ENCODE peak calls at places on chromosomes 3 and 15, in eight cellular contexts. B, I, T, V, N, W, J and L are unnamed samples.

GRCh38 chr3:183515968-183516851 is 39.3 kb downstream of the KLHL6 start:
- DNase-seq in V (no peak), J (no peak), N (no peak), W (no peak), I (peak; percentile 73), B (peak; percentile 59), T (no peak), L (no peak)

GRCh38 chr3:150348500-150348899 is 59.6 kb upstream of the TSC22D2 start:
- DNase-seq in B (peak; percentile 29), T (peak; percentile 71), N (no peak), I (no peak), J (peak; percentile 95), W (no peak), V (peak; percentile 92), L (no peak)

GRCh38 chr15:42331235-42331634 is 28.1 kb upstream of the CAPN3 start:
- DNase-seq in W (no peak), T (no peak), J (no peak), B (no peak), V (peak; percentile 27), N (no peak), I (no peak), L (no peak)

GRCh38 chr3:49213998-49214397 is 42.6 kb downstream of the KLHDC8B start:
- DNase-seq in W (no peak), I (no peak), B (no peak), J (no peak), N (no peak), V (no peak), T (no peak), L (no peak)

GRCh38 chr3:169264711-169265110 is 398.8 kb downstream of the MECOM start:
- DNase-seq in T (no peak), V (peak; percentile 64), J (no peak), B (peak; percentile 66), I (no peak), W (no peak), N (no peak), L (no peak)

GRCh38 chr3:46663611-46664135 is 29.8 kb downstream of the ALS2CL start:
- DNase-seq in B (peak; percentile 6), V (peak; percentile 38), N (no peak), T (peak; percentile 49), J (peak; percentile 19), I (no peak), W (no peak), L (no peak)

GRCh38 chr15:92666780-92667179 is 11.2 kb upstream of the FAM174B start:
- DNase-seq in I (no peak), V (no peak), B (peak; percentile 18), T (peak; percentile 75), N (no peak), W (no peak), J (no peak), L (no peak)

GRCh38 chr3:48784426-48785120 is 63.1 kb downstream of the PRKAR2A start:
- DNase-seq in I (no peak), J (peak; percentile 39), V (peak; percentile 88), W (no peak), T (no peak), N (no peak), B (no peak), L (no peak)

GRCh38 chr15:34853001-34853758 is 57.8 kb upstream of the ACTC1 start:
- DNase-seq in V (peak; percentile 31), I (no peak), J (peak; percentile 32), W (no peak), B (no peak), N (no peak), T (no peak), L (no peak)

GRCh38 chr3:45477026-45477725 is 88.8 kb downstream of the LARS2 start:
- DNase-seq in N (no peak), I (no peak), V (peak; percentile 71), T (no peak), J (no peak), B (no peak), W (no peak), L (no peak)

GRCh38 chr3:140091143-140091542 is 156.2 kb downstream of the CLSTN2 start:
- DNase-seq in J (no peak), I (no peak), T (peak; percentile 63), W (no peak), V (peak; percentile 71), B (no peak), N (no peak), L (no peak)

GRCh38 chr3:141388823-141389617 is 20.7 kb downstream of the ZBTB38 start:
- DNase-seq in B (no peak), W (no peak), V (peak; percentile 63), T (no peak), I (peak; percentile 33), N (no peak), J (peak; percentile 59), L (no peak)

GRCh38 chr3:186311431-186311830 is 50.6 kb downstream of the DGKG start:
- DNase-seq in I (no peak), B (no peak), V (no peak), W (no peak), N (no peak), T (no peak), J (no peak), L (no peak)

GRCh38 chr3:71850654-71851053 is 65.7 kb upstream of the PROK2 start:
- DNase-seq in N (no peak), V (no peak), W (no peak), T (no peak), I (no peak), B (no peak), J (no peak), L (no peak)

GRCh38 chr15:99474981-99475753 is 90.6 kb upstream of the MEF2A start:
- DNase-seq in V (no peak), J (no peak), T (peak; percentile 82), I (no peak), N (no peak), W (no peak), B (no peak), L (no peak)

GRCh38 chr15:48507416-48508065 is 138.0 kb downstream of the FBN1 start:
- DNase-seq in J (peak; percentile 76), I (no peak), N (no peak), B (no peak), V (peak; percentile 59), T (no peak), W (no peak), L (no peak)

GRCh38 chr3:55877703-55878102 is 390.6 kb upstream of the WNT5A start:
- DNase-seq in I (no peak), T (no peak), W (no peak), B (no peak), J (no peak), N (no peak), V (no peak), L (no peak)

GRCh38 chr15:92506506-92506905 is 112.8 kb downstream of the ST8SIA2 start:
- DNase-seq in V (no peak), N (no peak), B (no peak), W (no peak), I (no peak), T (no peak), J (no peak), L (no peak)

GRCh38 chr3:157493627-157494550 is 9.3 kb downstream of the VEPH1 start:
- DNase-seq in J (peak; percentile 78), B (no peak), V (peak; percentile 56), W (no peak), N (no peak), I (no peak), T (no peak), L (no peak)

GRCh38 chr3:61771976-61772375 is 210.6 kb downstream of the PTPRG start:
- DNase-seq in V (peak; percentile 2), W (no peak), J (peak; percentile 51), I (no peak), B (no peak), N (no peak), T (no peak), L (no peak)

GRCh38 chr15:36977620-36978610 is 122.4 kb downstream of the MEIS2 start:
- DNase-seq in I (no peak), N (no peak), W (no peak), V (no peak), J (no peak), B (no peak), T (no peak), L (no peak)

GRCh38 chr3:48465531-48466378 is 19.2 kb downstream of the ATRIP start:
- DNase-seq in T (peak; percentile 100), V (peak; percentile 100), J (peak; percentile 100), B (peak; percentile 95), I (peak; percentile 77), N (peak; percentile 99), W (peak; percentile 100), L (peak; percentile 85)

GRCh38 chr15:46265664-46266063 is 630.8 kb downstream of the SQOR start:
- DNase-seq in T (no peak), J (no peak), B (no peak), W (no peak), N (no peak), V (no peak), I (no peak), L (no peak)
- H3K36me3 ChIP-seq in T (no peaks in the 10 kb centered on the region), J (no peaks in the 10 kb centered on the region), B (no peaks in the 10 kb centered on the region), W (no peaks in the 10 kb centered on the region), N (no peaks in the 10 kb centered on the region), V (no peaks in the 10 kb centered on the region), I (no peaks in the 10 kb centered on the region), L (no peaks in the 10 kb centered on the region)

GRCh38 chr3:180196658-180197057 is 159.9 kb upstream of the PEX5L start:
- DNase-seq in V (no peak), J (no peak), N (no peak), I (no peak), T (no peak), W (no peak), B (no peak), L (no peak)

DNA sequence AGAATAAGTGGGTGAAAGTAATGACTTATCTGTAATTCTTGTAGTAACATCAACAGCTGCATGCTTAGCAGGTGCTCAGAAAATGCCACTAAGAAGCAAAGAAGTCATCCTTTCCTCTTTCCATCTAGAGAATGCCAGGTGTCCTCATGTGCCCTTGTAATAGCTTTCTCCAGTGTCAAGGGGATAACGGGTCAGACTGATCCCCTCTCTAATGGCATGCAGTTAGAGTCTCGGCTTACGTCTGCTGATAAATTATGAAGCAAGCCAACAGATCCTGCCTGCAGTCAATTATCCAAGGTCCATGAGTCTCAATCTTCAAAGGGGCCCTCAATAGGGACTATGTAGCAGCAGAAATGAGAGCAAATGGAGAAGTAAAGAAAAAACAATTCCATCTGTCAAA is 162.7 kb upstream of the PEX5L start:
- DNase-seq in W (no peak), N (no peak), J (no peak), V (no peak), B (no peak), T (no peak), I (no peak), L (no peak)
- H3K27me3 ChIP-seq in W (no peaks in the 10 kb centered on the region), N (no peaks in the 10 kb centered on the region), J (no peaks in the 10 kb centered on the region), V (no peaks in the 10 kb centered on the region), B (no peaks in the 10 kb centered on the region), T (no peaks in the 10 kb centered on the region), I (no peaks in the 10 kb centered on the region), L (no peaks in the 10 kb centered on the region)

GRCh38 chr15:40103864-40104271 is 4.8 kb downstream of the BMF start:
- DNase-seq in T (no peak), J (peak; percentile 60), N (no peak), B (no peak), W (no peak), V (peak; percentile 47), I (no peak), L (no peak)
- H3K4me3 ChIP-seq in T (no peak overlapping the region), J (no peak overlapping the region), N (no peak overlapping the region), B (no peak overlapping the region), W (no peak overlapping the region), V (no peak overlapping the region), I (no peak overlapping the region), L (no peak overlapping the region)

DNA sequence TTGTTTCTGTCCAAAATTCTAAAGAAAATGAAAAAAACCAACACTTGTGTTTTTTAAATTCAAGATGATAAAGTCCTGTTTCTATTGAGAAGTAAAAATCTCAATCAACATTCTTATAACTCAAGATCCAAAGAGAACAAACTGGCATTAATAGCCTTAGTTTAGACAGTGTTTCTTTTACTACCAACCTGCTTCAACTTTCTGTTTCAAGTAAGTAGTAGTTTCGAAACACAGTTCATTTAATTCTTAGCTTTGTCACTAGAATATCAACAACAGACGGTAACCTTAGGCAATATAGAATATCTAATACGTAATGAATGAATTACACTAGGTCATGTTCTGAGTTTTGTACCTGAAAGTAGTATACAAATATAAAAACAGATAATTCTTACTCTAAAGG is 23.7 kb downstream of the CIP2A start:
- DNase-seq in N (no peak), W (no peak), V (no peak), J (no peak), B (no peak), I (no peak), T (no peak), L (no peak)
- H3K36me3 ChIP-seq in N (no peaks in the 10 kb centered on the region), W (no peaks in the 10 kb centered on the region), V (no peaks in the 10 kb centered on the region), J (no peaks in the 10 kb centered on the region), B (no peaks in the 10 kb centered on the region), I (no peaks in the 10 kb centered on the region), T (peaks cover under 1% of the 10 kb centered on the region), L (peaks cover under 1% of the 10 kb centered on the region)